ENCODE peak calls at places on chromosomes 16 and 17, in seven cellular contexts. E is neural progenitor cell, Z is GM23338, G is PC-9, X is GM23248, M is PC-3, S is SK-N-SH. Q is an unnamed sample.

GRCh38 chr17:69733171-69734014 is 318.9 kb downstream of the MAP2K6 start:
- DNase-seq in E (no peak), Z (no peak), G (no peak), X (peak; percentile 91), M (peak; percentile 78), S (no peak), Q (peak; percentile 24)

GRCh38 chr16:30934827-30935557 is 11.6 kb downstream of the FBXL19 start:
- DNase-seq in E (peak; percentile 74), Z (peak; percentile 88), G (peak; percentile 57), X (peak; percentile 70), M (peak; percentile 43), S (peak; percentile 64), Q (peak; percentile 17)

GRCh38 chr16:67562526-67562917 is at the start of gene CTCF:
- DNase-seq in E (peak; percentile 96), Z (peak; percentile 87), G (peak; percentile 80), X (peak; percentile 96), M (peak; percentile 73), S (peak; percentile 91), Q (peak; percentile 85)

GRCh38 chr17:43813386-43813785 is 19.6 kb downstream of the MPP3 start:
- DNase-seq in E (no peak), Z (no peak), G (peak; percentile 47), X (no peak), M (no peak), S (no peak), Q (no peak)

GRCh38 chr17:37821025-37821713 is 76.3 kb upstream of the HNF1B start:
- DNase-seq in E (no peak), Z (no peak), G (peak; percentile 2), X (peak; percentile 28), M (peak; percentile 21), S (no peak), Q (peak; percentile 52)

GRCh38 chr16:11236441-11236840 is 19.6 kb downstream of the SOCS1 start:
- DNase-seq in E (no peak), Z (no peak), G (no peak), X (no peak), M (no peak), S (no peak), Q (no peak)

GRCh38 chr16:86319871-86320270 is 190.5 kb upstream of the FOXF1 start:
- DNase-seq in E (no peak), Z (no peak), G (no peak), X (peak; percentile 38), M (no peak), S (no peak), Q (no peak)

GRCh38 chr16:84519855-84520254 is 15.4 kb upstream of the MEAK7 start:
- DNase-seq in E (no peak), Z (no peak), G (no peak), X (no peak), M (no peak), S (no peak), Q (no peak)

GRCh38 chr17:76075364-76076099 is 951 bp downstream of the GALR2 start:
- DNase-seq in E (peak; percentile 85), Z (peak; percentile 85), G (no peak), X (peak; percentile 42), M (no peak), S (peak; percentile 74), Q (no peak)

GRCh38 chr16:25155553-25156460 is 44.3 kb downstream of the LCMT1 start:
- DNase-seq in E (no peak), Z (no peak), G (no peak), X (peak; percentile 38), M (no peak), S (no peak), Q (no peak)

GRCh38 chr17:58276423-58276822 is 4.3 kb downstream of the MPO start:
- DNase-seq in E (no peak), Z (peak; percentile 44), G (no peak), X (no peak), M (no peak), S (peak; percentile 33), Q (no peak)

GRCh38 chr16:12067714-12068401 is 91.3 kb downstream of the SNX29 start:
- DNase-seq in E (peak; percentile 77), Z (peak; percentile 84), G (peak; percentile 55), X (peak; percentile 85), M (peak; percentile 74), S (peak; percentile 74), Q (peak; percentile 63)

GRCh38 chr16:88453621-88454314 is 688 bp downstream of the ZFPM1 start:
- DNase-seq in E (peak; percentile 52), Z (peak; percentile 38), G (peak; percentile 26), X (peak; percentile 53), M (no peak), S (peak; percentile 65), Q (no peak)

GRCh38 chr16:67150833-67151396 is at the start of gene B3GNT9:
- DNase-seq in E (peak; percentile 86), Z (peak; percentile 84), G (peak; percentile 55), X (peak; percentile 97), M (no peak), S (peak; percentile 92), Q (peak; percentile 72)

GRCh38 chr17:72287586-72287985 is 166.8 kb downstream of the SOX9 start:
- DNase-seq in E (no peak), Z (no peak), G (no peak), X (no peak), M (no peak), S (no peak), Q (no peak)

GRCh38 chr17:40338058-40338457 is 26.5 kb downstream of the GJD3 start:
- DNase-seq in E (no peak), Z (no peak), G (no peak), X (no peak), M (no peak), S (no peak), Q (no peak)

GRCh38 chr17:77318491-77319210 is 177.9 kb downstream of the SEC14L1 start:
- DNase-seq in E (no peak), Z (no peak), G (no peak), X (peak; percentile 76), M (no peak), S (peak; percentile 24), Q (no peak)

GRCh38 chr16:84650062-84650991 is 2.0 kb downstream of the KLHL36 start:
- DNase-seq in E (peak; percentile 27), Z (no peak), G (no peak), X (peak; percentile 91), M (no peak), S (no peak), Q (no peak)

GRCh38 chr17:7309628-7310027 is 2.2 kb downstream of the EIF5A start:
- DNase-seq in E (no peak), Z (no peak), G (no peak), X (no peak), M (no peak), S (no peak), Q (no peak)
- H3F3A ChIP-seq in E (peaks cover 80% of the 10 kb centered on the region), Z (peaks cover 68% of the 10 kb centered on the region), G (peaks cover 81% of the 10 kb centered on the region), X (peaks cover 66% of the 10 kb centered on the region), M (peaks cover 12% of the 10 kb centered on the region), S (peaks cover 67% of the 10 kb centered on the region), Q (peaks cover 74% of the 10 kb centered on the region)

GRCh38 chr17:79747508-79748295 is 17.0 kb downstream of the ENPP7 start:
- DNase-seq in E (peak; percentile 90), Z (peak; percentile 79), G (no peak), X (peak; percentile 5), M (no peak), S (peak; percentile 81), Q (no peak)
- H3K27me3 ChIP-seq in E (peaks cover 88% of the 10 kb centered on the region), Z (peaks cover 70% of the 10 kb centered on the region), G (no peaks in the 10 kb centered on the region), X (peaks cover 55% of the 10 kb centered on the region), M (peaks cover 3% of the 10 kb centered on the region), S (peaks cover 22% of the 10 kb centered on the region), Q (peaks cover 93% of the 10 kb centered on the region)

GRCh38 chr16:58419241-58420012 is 27.2 kb downstream of the GINS3 start:
- DNase-seq in E (peak; percentile 84), Z (peak; percentile 42), G (no peak), X (no peak), M (no peak), S (no peak), Q (no peak)

GRCh38 chr16:58422809-58423208 is 30.5 kb downstream of the GINS3 start:
- DNase-seq in E (no peak), Z (no peak), G (no peak), X (no peak), M (no peak), S (no peak), Q (no peak)

GRCh38 chr16:58421529-58421928 is 29.3 kb downstream of the GINS3 start:
- DNase-seq in E (no peak), Z (no peak), G (peak; percentile 59), X (peak; percentile 24), M (peak; percentile 82), S (no peak), Q (no peak)

GRCh38 chr16:58418601-58419000 is 26.3 kb downstream of the GINS3 start:
- DNase-seq in E (no peak), Z (no peak), G (peak; percentile 27), X (peak; percentile 53), M (peak; percentile 61), S (no peak), Q (no peak)

DNA sequence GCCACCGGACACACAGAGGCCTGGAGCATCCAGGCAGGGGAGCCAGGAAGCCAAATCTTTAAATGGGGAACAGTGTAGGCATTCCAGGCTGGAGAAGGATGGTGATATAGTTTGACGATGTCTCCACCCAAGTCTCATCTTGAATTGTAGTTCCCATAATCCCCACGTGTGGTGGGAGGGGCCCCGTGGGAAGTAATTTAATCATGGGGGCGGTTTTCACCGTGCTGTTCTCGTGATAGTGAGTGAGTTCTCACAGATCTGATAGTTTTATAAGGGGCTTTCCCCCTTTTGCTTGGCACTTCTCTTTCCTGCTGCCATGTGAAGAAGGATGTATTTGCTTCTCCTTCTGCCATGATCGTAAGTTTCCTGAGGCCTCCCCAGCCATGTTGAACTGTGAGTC is 28.8 kb downstream of the GINS3 start:
- DNase-seq in E (no peak), Z (no peak), G (no peak), X (no peak), M (no peak), S (no peak), Q (no peak)
- H3F3A ChIP-seq in E (peaks cover 30% of the 10 kb centered on the region), Z (no peaks in the 10 kb centered on the region), G (peaks cover 24% of the 10 kb centered on the region), X (no peaks in the 10 kb centered on the region), M (no peaks in the 10 kb centered on the region), S (no peaks in the 10 kb centered on the region), Q (no peaks in the 10 kb centered on the region)

GRCh38 chr17:48605409-48605864 is 651 bp upstream of the HOXB6 start:
- DNase-seq in E (no peak), Z (peak; percentile 59), G (no peak), X (no peak), M (no peak), S (no peak), Q (no peak)

GRCh38 chr17:48608494-48608834 is 2.4 kb downstream of the HOXB7 start:
- DNase-seq in E (no peak), Z (no peak), G (no peak), X (no peak), M (no peak), S (no peak), Q (no peak)

GRCh38 chr17:48604770-48605329 is at the start of gene HOXB6:
- DNase-seq in E (no peak), Z (no peak), G (peak; percentile 60), X (peak; percentile 74), M (peak; percentile 79), S (no peak), Q (no peak)

GRCh38 chr17:48605991-48606891 is 1.5 kb upstream of the HOXB6 start:
- DNase-seq in E (peak; percentile 48), Z (no peak), G (no peak), X (no peak), M (no peak), S (no peak), Q (no peak)

GRCh38 chr17:48606892-48607241 is 2.1 kb upstream of the HOXB6 start:
- DNase-seq in E (no peak), Z (no peak), G (no peak), X (no peak), M (no peak), S (no peak), Q (no peak)
- H3K27me3 ChIP-seq in E (peaks cover 100% of the 10 kb centered on the region), Z (peaks cover 100% of the 10 kb centered on the region), G (no peaks in the 10 kb centered on the region), X (peaks cover under 1% of the 10 kb centered on the region), M (peaks cover 6% of the 10 kb centered on the region), S (peaks cover 100% of the 10 kb centered on the region), Q (peaks cover 34% of the 10 kb centered on the region)